ENCODE peak calls at places on chromosomes 6 and 20, in nine cellular contexts. T, W, Q, P, A, Y, F, R and U are unnamed samples.

GRCh38 chr6:89581669-89582068 is 56.9 kb downstream of the LYRM2 start:
- DNase-seq in T (no peak), W (no peak), Q (no peak), P (no peak), A (no peak), Y (no peak), F (no peak), R (no peak), U (no peak)

GRCh38 chr6:134061440-134061839 is 9.0 kb upstream of the SLC2A12 start:
- DNase-seq in T (no peak), W (no peak), Q (no peak), P (no peak), A (no peak), Y (no peak), F (no peak), R (no peak), U (no peak)

GRCh38 chr6:45679163-45679562 is 301.4 kb upstream of the SUPT3H start:
- DNase-seq in T (no peak), W (no peak), Q (no peak), P (no peak), A (no peak), Y (no peak), F (no peak), R (no peak), U (no peak)

GRCh38 chr6:22079788-22080187 is 217.0 kb downstream of the PRL start:
- DNase-seq in T (no peak), W (no peak), Q (peak; percentile 93), P (no peak), A (no peak), Y (no peak), F (no peak), R (no peak), U (no peak)

GRCh38 chr6:123648723-123649122 is 12.0 kb upstream of the TRDN start:
- DNase-seq in T (no peak), W (no peak), Q (no peak), P (no peak), A (no peak), Y (no peak), F (no peak), R (no peak), U (no peak)

GRCh38 chr20:6600336-6600735 is 167.2 kb upstream of the BMP2 start:
- DNase-seq in T (no peak), W (no peak), Q (peak; percentile 6), P (no peak), A (no peak), Y (no peak), F (no peak), R (no peak), U (no peak)

GRCh38 chr6:26170951-26171841 is 84.0 kb downstream of the HFE start:
- DNase-seq in T (no peak), W (no peak), Q (no peak), P (no peak), A (no peak), Y (no peak), F (no peak), R (no peak), U (no peak)

GRCh38 chr6:723540-723939 is 30.6 kb upstream of the EXOC2 start:
- DNase-seq in T (no peak), W (no peak), Q (peak; percentile 13), P (no peak), A (no peak), Y (no peak), F (no peak), R (no peak), U (no peak)

GRCh38 chr20:15930324-15931305 is 642.6 kb downstream of the KIF16B start:
- DNase-seq in T (no peak), W (no peak), Q (peak; percentile 72), P (peak; percentile 58), A (no peak), Y (peak; percentile 79), F (no peak), R (no peak), U (no peak)

GRCh38 chr6:125258651-125259353 is 43.0 kb downstream of the HDDC2 start:
- DNase-seq in T (no peak), W (no peak), Q (peak; percentile 57), P (no peak), A (no peak), Y (no peak), F (no peak), R (no peak), U (no peak)

GRCh38 chr6:81753709-81754678 is 1.5 kb upstream of the TENT5A start:
- DNase-seq in T (peak; percentile 98), W (peak; percentile 89), Q (peak; percentile 62), P (peak; percentile 82), A (peak; percentile 54), Y (peak; percentile 85), F (no peak), R (peak; percentile 98), U (peak; percentile 85)

GRCh38 chr20:57663681-57664451 is 43.6 kb upstream of the ZBP1 start:
- DNase-seq in T (peak; percentile 83), W (no peak), Q (no peak), P (no peak), A (no peak), Y (no peak), F (no peak), R (peak; percentile 71), U (no peak)

GRCh38 chr6:23446394-23447001 is 679.5 kb upstream of the NRSN1 start:
- DNase-seq in T (no peak), W (peak; percentile 7), Q (peak; percentile 82), P (no peak), A (no peak), Y (no peak), F (peak; percentile 12), R (no peak), U (peak; percentile 43)

GRCh38 chr6:37650071-37650481 is 47.6 kb downstream of the MDGA1 start:
- DNase-seq in T (no peak), W (no peak), Q (no peak), P (no peak), A (no peak), Y (no peak), F (no peak), R (no peak), U (no peak)

GRCh38 chr6:26043389-26044139 is 43.7 kb upstream of the HFE start:
- DNase-seq in T (peak; percentile 91), W (peak; percentile 89), Q (peak; percentile 99), P (peak; percentile 90), A (no peak), Y (peak; percentile 86), F (no peak), R (peak; percentile 89), U (no peak)

DNA sequence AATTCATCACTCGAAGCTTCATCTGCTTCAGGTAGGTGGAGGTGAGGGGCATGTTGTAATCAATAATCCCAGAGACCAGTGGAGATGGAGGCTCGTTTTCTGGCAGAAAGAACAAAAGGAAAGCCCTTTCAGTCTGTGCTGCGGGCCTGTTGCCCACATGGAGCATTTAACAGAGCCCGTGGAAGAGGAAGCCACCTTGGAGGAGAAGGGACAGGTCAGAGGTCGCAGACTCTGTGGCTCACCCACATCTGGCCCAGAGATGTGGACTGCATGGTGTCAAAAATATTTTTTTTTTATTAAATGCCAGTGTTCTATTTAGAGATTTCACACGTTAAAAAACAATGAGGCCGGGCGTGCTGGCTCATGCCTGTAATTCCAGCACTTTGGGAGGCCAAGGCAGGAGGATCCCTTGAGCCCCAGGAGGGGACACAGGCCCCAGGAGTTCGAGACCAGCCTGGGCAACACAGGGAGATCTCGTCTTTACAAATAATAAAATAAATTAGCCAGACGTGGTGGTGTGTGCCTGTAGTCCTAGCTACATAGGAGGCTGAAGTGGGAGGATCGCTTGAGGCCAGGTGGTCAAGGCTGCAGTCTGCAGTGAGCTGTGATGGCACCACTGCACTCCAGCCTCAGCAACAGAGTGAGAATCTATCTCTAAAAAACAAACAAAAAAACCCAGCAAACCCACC is 73.6 kb downstream of the NOL4L start:
- DNase-seq in T (no peak), W (no peak), Q (no peak), P (no peak), A (no peak), Y (no peak), F (no peak), R (no peak), U (no peak)
- H3K4me3 ChIP-seq in T (no peak overlapping the region), W (no peak overlapping the region), Q (no peak overlapping the region), P (no peak overlapping the region), A (no peak overlapping the region), Y (no peak overlapping the region), F (no peak overlapping the region), R (no peak overlapping the region), U (no peak overlapping the region)

DNA sequence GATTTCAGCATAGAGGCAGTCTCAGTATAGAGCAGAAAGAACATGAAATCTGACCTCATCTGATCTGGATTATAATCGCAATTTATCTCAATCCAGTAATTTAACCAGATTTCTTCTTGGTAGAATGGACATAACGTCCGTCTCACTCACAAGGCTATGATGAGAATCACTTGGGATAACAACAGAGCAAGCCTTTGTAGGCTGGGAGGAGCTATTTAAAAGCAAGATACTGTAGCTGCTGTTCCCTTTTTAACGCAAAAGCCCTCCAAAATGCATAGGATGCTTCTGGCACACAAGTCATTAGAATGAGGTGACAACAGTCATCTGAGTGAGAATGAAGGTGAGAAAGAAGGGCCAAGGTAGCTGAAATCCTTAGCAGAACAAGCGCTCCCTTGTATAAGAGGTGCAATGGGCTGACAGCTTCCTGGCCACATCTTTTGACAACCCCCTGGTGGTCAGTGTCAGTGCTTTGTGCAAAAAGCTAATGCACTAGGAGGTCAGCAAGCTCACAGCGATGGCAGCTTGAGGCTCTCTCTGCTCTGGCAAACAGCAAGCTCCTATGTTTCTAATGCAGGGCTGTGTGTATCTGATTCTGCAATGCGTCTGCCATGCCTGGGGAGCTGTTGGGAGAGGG is 16.4 kb downstream of the METTL24 start:
- DNase-seq in T (no peak), W (no peak), Q (peak; percentile 68), P (no peak), A (no peak), Y (no peak), F (no peak), R (no peak), U (peak; percentile 72)
- TF ChIP-seq CTCF in T (no peak), W (no peak), Q (peak; percentile 73), P (no peak), A (peak; percentile 9), Y (no peak), F (peak; percentile 68), R (no peak), U (peak; percentile 89)

DNA sequence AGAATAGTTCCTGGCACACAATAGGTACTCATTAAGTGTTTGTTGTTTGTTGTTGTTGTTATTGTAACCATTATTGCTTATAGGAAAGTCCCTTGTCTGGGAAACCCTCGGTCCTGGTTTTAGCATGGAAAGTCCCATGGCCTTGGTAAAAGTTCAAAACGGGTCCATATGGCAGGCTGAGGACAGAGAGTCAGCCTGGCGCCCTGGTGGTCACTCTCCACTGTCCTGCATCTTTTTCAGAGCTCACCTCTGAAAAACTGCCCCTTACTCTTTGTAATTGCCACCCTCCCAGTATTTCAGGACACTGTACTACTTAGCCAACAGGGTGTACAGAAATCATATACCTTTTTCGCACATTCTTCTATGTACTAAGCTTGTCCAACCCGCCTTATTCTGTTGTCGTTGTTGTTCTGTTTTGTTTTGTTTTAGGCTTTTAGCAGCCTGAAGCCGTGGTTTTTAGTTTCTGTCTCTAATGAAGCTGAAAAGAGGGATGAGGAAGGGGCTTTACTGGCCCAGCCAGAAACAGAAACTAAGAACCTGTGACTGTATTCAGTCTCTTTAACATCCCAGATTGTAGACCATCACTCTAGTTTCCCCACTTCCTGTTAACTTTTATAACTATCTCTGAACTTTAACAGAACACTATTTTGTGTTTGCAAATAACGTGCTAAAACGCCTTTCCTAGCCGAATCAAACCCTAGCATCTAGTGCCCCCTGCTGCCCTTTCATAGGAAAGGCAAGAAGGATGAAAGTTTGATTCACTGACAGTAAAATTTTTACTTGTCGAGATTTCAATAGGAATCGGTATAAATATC is 7.6 kb upstream of the TMEM14A start:
- DNase-seq in T (no peak), W (peak; percentile 60), Q (peak; percentile 89), P (no peak), A (no peak), Y (peak; percentile 36), F (no peak), R (no peak), U (peak; percentile 55)
- H3K4me3 ChIP-seq in T (no peak overlapping the region), W (peak overlapping the region; percentile 24), Q (peak overlapping the region; percentile 72), P (peak overlapping the region; percentile 70), A (peak overlapping the region; percentile 90), Y (no peak overlapping the region), F (peak overlapping the region; percentile 82), R (peak overlapping the region; percentile 65), U (peak overlapping the region; percentile 76)

GRCh38 chr20:760751-761417 is 7.4 kb downstream of the SLC52A3 start:
- DNase-seq in T (no peak), W (no peak), Q (peak; percentile 33), P (no peak), A (no peak), Y (no peak), F (no peak), R (no peak), U (peak; percentile 72)
- TF ChIP-seq CTCF in T (no peak), W (peak; percentile 64), Q (peak; percentile 69), P (peak; percentile 36), A (peak; percentile 34), Y (peak; percentile 36), F (peak; percentile 95), R (peak; percentile 26), U (peak; percentile 97)